ENCODE peak calls at places on chromosomes 1 and 21, in five cellular contexts. One of them, this sample, is unnamed.

GRCh38 chr21:25858328-25858727 is 123.6 kb downstream of the GABPA start:
- DNase-seq in non-pigmented ciliary epithelial cell: no peak
- DNase-seq in glomerular endothelial cell: no peak
- DNase-seq in CD4-positive, alpha-beta memory T cell: no peak
- DNase-seq in foreskin fibroblast: no peak
- DNase-seq in this sample: no peak

GRCh38 chr1:177228721-177229088 is 57.9 kb downstream of the BRINP2 start:
- DNase-seq in non-pigmented ciliary epithelial cell: no peak
- DNase-seq in CD4-positive, alpha-beta memory T cell: no peak
- DNase-seq in foreskin fibroblast: peak
- DNase-seq in glomerular endothelial cell: no peak
- DNase-seq in this sample: no peak

GRCh38 chr21:45485686-45486442 is 56.4 kb downstream of the SLC19A1 start:
- DNase-seq in glomerular endothelial cell: no peak
- DNase-seq in foreskin fibroblast: no peak
- DNase-seq in CD4-positive, alpha-beta memory T cell: no peak
- DNase-seq in non-pigmented ciliary epithelial cell: no peak
- DNase-seq in this sample: no peak

GRCh38 chr1:58584082-58584895 is 7.2 kb upstream of the TACSTD2 start:
- DNase-seq in non-pigmented ciliary epithelial cell: peak
- DNase-seq in foreskin fibroblast: peak
- DNase-seq in glomerular endothelial cell: no peak
- DNase-seq in CD4-positive, alpha-beta memory T cell: no peak
- DNase-seq in this sample: peak

GRCh38 chr1:175618559-175618958 is 124.8 kb downstream of the TNR start:
- DNase-seq in non-pigmented ciliary epithelial cell: no peak
- DNase-seq in glomerular endothelial cell: no peak
- DNase-seq in CD4-positive, alpha-beta memory T cell: no peak
- DNase-seq in foreskin fibroblast: no peak
- DNase-seq in this sample: no peak

GRCh38 chr1:226889616-226890330 is 19.4 kb downstream of the PSEN2 start:
- DNase-seq in non-pigmented ciliary epithelial cell: no peak
- DNase-seq in CD4-positive, alpha-beta memory T cell: no peak
- DNase-seq in glomerular endothelial cell: no peak
- DNase-seq in foreskin fibroblast: no peak
- DNase-seq in this sample: no peak

GRCh38 chr1:46556822-46557221 is 5.4 kb upstream of the KNCN start:
- DNase-seq in foreskin fibroblast: peak
- DNase-seq in glomerular endothelial cell: no peak
- DNase-seq in non-pigmented ciliary epithelial cell: no peak
- DNase-seq in CD4-positive, alpha-beta memory T cell: no peak
- DNase-seq in this sample: no peak

GRCh38 chr1:62131093-62131725 is 63.4 kb upstream of the L1TD1 start:
- DNase-seq in foreskin fibroblast: peak
- DNase-seq in non-pigmented ciliary epithelial cell: no peak
- DNase-seq in glomerular endothelial cell: no peak
- DNase-seq in CD4-positive, alpha-beta memory T cell: peak
- DNase-seq in this sample: no peak

GRCh38 chr21:33881689-33882440 is 33.7 kb downstream of the ATP5PO start:
- DNase-seq in glomerular endothelial cell: no peak
- DNase-seq in foreskin fibroblast: no peak
- DNase-seq in non-pigmented ciliary epithelial cell: no peak
- DNase-seq in CD4-positive, alpha-beta memory T cell: no peak
- DNase-seq in this sample: no peak

GRCh38 chr1:43048601-43049011 is 89.9 kb upstream of the SLC2A1 start:
- DNase-seq in foreskin fibroblast: peak
- DNase-seq in CD4-positive, alpha-beta memory T cell: no peak
- DNase-seq in non-pigmented ciliary epithelial cell: no peak
- DNase-seq in glomerular endothelial cell: no peak
- DNase-seq in this sample: no peak

GRCh38 chr1:63752176-63752575 is 21.6 kb upstream of the ROR1 start:
- DNase-seq in foreskin fibroblast: no peak
- DNase-seq in CD4-positive, alpha-beta memory T cell: no peak
- DNase-seq in non-pigmented ciliary epithelial cell: no peak
- DNase-seq in glomerular endothelial cell: no peak
- DNase-seq in this sample: no peak